ENCODE peak calls at places on chromosomes 3 and 15, in six cellular contexts. V is CD4-positive, CD25-positive, alpha-beta regulatory T cell; U is PC-3; T is aorta; O is hepatocyte; X is NT2/D1. Z is an unnamed sample.

GRCh38 chr15:28021281-28022039 is 77.7 kb downstream of the OCA2 start:
- DNase-seq in V (no peak), U (peak; percentile 69), T (peak; percentile 83), O (peak; percentile 90), X (peak; percentile 23), Z (peak; percentile 45)

GRCh38 chr3:52286777-52287110 is 884 bp upstream of the GLYCTK start:
- DNase-seq in V (no peak), U (no peak), T (peak; percentile 55), O (no peak), X (no peak), Z (no peak)

GRCh38 chr15:38707802-38708671 is 143.4 kb upstream of the RASGRP1 start:
- DNase-seq in V (peak; percentile 25), U (peak; percentile 77), T (no peak), O (peak; percentile 72), X (peak; percentile 46), Z (no peak)

GRCh38 chr3:140972833-140973232 is 31.2 kb downstream of the SLC25A36 start:
- DNase-seq in V (no peak), U (peak; percentile 22), T (no peak), O (no peak), X (no peak), Z (no peak)

GRCh38 chr3:82595530-82595929 is 834.1 kb upstream of the GBE1 start:
- DNase-seq in V (no peak), U (no peak), T (no peak), O (no peak), X (no peak), Z (no peak)

GRCh38 chr3:194274424-194275085 is 76.6 kb downstream of the CPN2 start:
- DNase-seq in V (no peak), U (no peak), T (peak; percentile 52), O (no peak), X (peak; percentile 35), Z (no peak)

GRCh38 chr3:190056795-190057194 is 63.9 kb downstream of the P3H2 start:
- DNase-seq in V (no peak), U (no peak), T (no peak), O (no peak), X (no peak), Z (no peak)

GRCh38 chr3:47540281-47540680 is 26.8 kb upstream of the ELP6 start:
- DNase-seq in V (no peak), U (no peak), T (no peak), O (no peak), X (no peak), Z (no peak)

GRCh38 chr15:68842958-68843357 is 22.3 kb upstream of the ANP32A start:
- DNase-seq in V (no peak), U (no peak), T (no peak), O (no peak), X (no peak), Z (no peak)

GRCh38 chr3:88000853-88001252 is 58.0 kb downstream of the CGGBP1 start:
- DNase-seq in V (no peak), U (no peak), T (no peak), O (peak; percentile 35), X (no peak), Z (no peak)

GRCh38 chr3:147813256-147813655 is 404.1 kb downstream of the ZIC1 start:
- DNase-seq in V (no peak), U (no peak), T (no peak), O (no peak), X (no peak), Z (no peak)

GRCh38 chr3:126476166-126476975 is 680 bp upstream of the ZXDC start:
- DNase-seq in V (no peak), U (peak; percentile 26), T (peak; percentile 88), O (no peak), X (peak; percentile 22), Z (no peak)

GRCh38 chr3:186097663-186098451 is 11.0 kb downstream of the ETV5 start:
- DNase-seq in V (no peak), U (peak; percentile 80), T (peak; percentile 75), O (peak; percentile 87), X (peak; percentile 88), Z (peak; percentile 87)

GRCh38 chr3:52231502-52232278 is 6.2 kb upstream of the TLR9 start:
- DNase-seq in V (peak; percentile 79), U (peak; percentile 77), T (peak; percentile 94), O (peak; percentile 80), X (no peak), Z (peak; percentile 74)

GRCh38 chr3:104952587-104952986 is 414.1 kb upstream of the ALCAM start:
- DNase-seq in V (no peak), U (peak; percentile 94), T (no peak), O (no peak), X (no peak), Z (peak; percentile 59)

GRCh38 chr3:11757441-11757875 is 89.2 kb downstream of the TAMM41 start:
- DNase-seq in V (no peak), U (peak; percentile 41), T (no peak), O (peak; percentile 21), X (no peak), Z (no peak)

GRCh38 chr15:91947370-91947769 is 93.9 kb downstream of the SLCO3A1 start:
- DNase-seq in V (no peak), U (no peak), T (no peak), O (no peak), X (no peak), Z (no peak)

GRCh38 chr3:191026746-191027145 is 164.3 kb upstream of the GMNC start:
- DNase-seq in V (no peak), U (no peak), T (no peak), O (no peak), X (no peak), Z (no peak)

GRCh38 chr15:92343869-92344643 is 49.6 kb upstream of the ST8SIA2 start:
- DNase-seq in V (no peak), U (no peak), T (no peak), O (no peak), X (peak; percentile 79), Z (no peak)

GRCh38 chr3:43995929-43996378 is 245.7 kb upstream of the TOPAZ1 start:
- DNase-seq in V (no peak), U (no peak), T (peak; percentile 70), O (no peak), X (peak; percentile 8), Z (no peak)

GRCh38 chr3:156368189-156368588 is 186.7 kb downstream of the SSR3 start:
- DNase-seq in V (no peak), U (no peak), T (no peak), O (no peak), X (no peak), Z (no peak)

GRCh38 chr3:5058463-5058862 is 63.6 kb upstream of the ARL8B start:
- DNase-seq in V (no peak), U (peak; percentile 61), T (no peak), O (peak; percentile 44), X (no peak), Z (no peak)

GRCh38 chr15:70291295-70291694 is 193.6 kb upstream of the TLE3 start:
- DNase-seq in V (no peak), U (no peak), T (peak; percentile 55), O (no peak), X (no peak), Z (no peak)

GRCh38 chr15:70290708-70291107 is 193.0 kb upstream of the TLE3 start:
- DNase-seq in V (no peak), U (no peak), T (no peak), O (no peak), X (no peak), Z (no peak)

GRCh38 chr15:70291696-70292510 is 194.2 kb upstream of the TLE3 start:
- DNase-seq in V (no peak), U (no peak), T (peak; percentile 27), O (no peak), X (no peak), Z (no peak)

GRCh38 chr15:70292511-70292760 is 194.7 kb upstream of the TLE3 start:
- DNase-seq in V (no peak), U (no peak), T (no peak), O (no peak), X (no peak), Z (no peak)

GRCh38 chr15:70289191-70289955 is 191.7 kb upstream of the TLE3 start:
- DNase-seq in V (no peak), U (peak; percentile 31), T (peak; percentile 57), O (peak; percentile 13), X (peak; percentile 47), Z (no peak)
- H3K4me1 ChIP-seq in V (no peaks in the 10 kb centered on the region), U (no peaks in the 10 kb centered on the region), T (no peaks in the 10 kb centered on the region), O (peaks cover 10% of the 10 kb centered on the region), X (peaks cover 21% of the 10 kb centered on the region), Z (no peaks in the 10 kb centered on the region)

GRCh38 chr15:64855206-64856000 is 13.7 kb downstream of the PLEKHO2 start:
- DNase-seq in V (no peak), U (no peak), T (no peak), O (no peak), X (no peak), Z (no peak)
- H3K36me3 ChIP-seq in V (peaks cover 80% of the 10 kb centered on the region), U (no peaks in the 10 kb centered on the region), T (no peaks in the 10 kb centered on the region), O (no peaks in the 10 kb centered on the region), X (peaks cover 84% of the 10 kb centered on the region), Z (peaks cover 88% of the 10 kb centered on the region)

GRCh38 chr3:17967953-17968352 is 225.5 kb upstream of the TBC1D5 start:
- DNase-seq in V (no peak), U (no peak), T (no peak), O (no peak), X (no peak), Z (no peak)
- H3K4me3 ChIP-seq in V (no peak overlapping the region), U (no peak overlapping the region), T (no peak overlapping the region), O (no peak overlapping the region), X (no peak overlapping the region), Z (no peak overlapping the region)

GRCh38 chr3:46407976-46408375 is 917 bp downstream of the CCRL2 start:
- DNase-seq in V (no peak), U (peak; percentile 24), T (no peak), O (no peak), X (no peak), Z (no peak)

GRCh38 chr3:46406786-46407611 is at the start of the genes CCR5AS and CCRL2:
- DNase-seq in V (no peak), U (peak; percentile 86), T (no peak), O (peak; percentile 66), X (no peak), Z (peak; percentile 62)

GRCh38 chr3:46405301-46406079 is 1.4 kb downstream of the CCR5AS start:
- DNase-seq in V (no peak), U (peak; percentile 66), T (no peak), O (peak; percentile 71), X (no peak), Z (peak; percentile 34)

GRCh38 chr3:46408853-46409252 is 1.8 kb downstream of the CCRL2 start:
- DNase-seq in V (no peak), U (no peak), T (no peak), O (no peak), X (no peak), Z (no peak)

GRCh38 chr3:46406440-46406785 is 453 bp downstream of the CCR5AS start:
- DNase-seq in V (no peak), U (no peak), T (no peak), O (no peak), X (no peak), Z (no peak)
- H3K4me1 ChIP-seq in V (peaks cover 17% of the 10 kb centered on the region), U (peaks cover 41% of the 10 kb centered on the region), T (no peaks in the 10 kb centered on the region), O (peaks cover 14% of the 10 kb centered on the region), X (peaks cover 4% of the 10 kb centered on the region), Z (peaks cover 38% of the 10 kb centered on the region)

GRCh38 chr15:78604420-78604819 is 16.4 kb downstream of the CHRNA3 start:
- DNase-seq in V (no peak), U (no peak), T (no peak), O (no peak), X (no peak), Z (no peak)
- H3K36me3 ChIP-seq in V (no peaks in the 10 kb centered on the region), U (no peaks in the 10 kb centered on the region), T (no peaks in the 10 kb centered on the region), O (no peaks in the 10 kb centered on the region), X (peaks cover 17% of the 10 kb centered on the region), Z (no peaks in the 10 kb centered on the region)

DNA sequence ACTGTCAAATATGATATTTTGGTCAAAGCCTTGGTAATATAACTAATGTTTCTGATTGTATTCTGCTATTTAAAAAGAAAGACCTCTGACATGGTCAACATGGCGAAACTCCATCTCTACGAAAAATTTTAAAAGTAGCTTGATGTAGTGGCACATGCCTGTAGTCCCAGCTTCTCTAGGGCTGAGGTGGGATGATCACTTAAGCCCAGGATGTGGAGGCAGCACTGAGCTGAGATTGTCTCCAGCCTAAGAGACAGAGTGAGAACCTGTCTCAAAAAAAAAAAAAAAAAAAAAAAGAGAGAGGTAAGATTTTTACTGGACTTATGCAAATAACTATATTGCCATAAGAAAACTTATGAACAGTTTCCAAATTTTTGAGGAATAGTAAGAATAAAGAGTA is 30.5 kb upstream of the SLC27A2 start:
- DNase-seq in V (no peak), U (no peak), T (no peak), O (no peak), X (no peak), Z (no peak)
- H3K4me3 ChIP-seq in V (no peak overlapping the region), U (no peak overlapping the region), T (no peak overlapping the region), O (no peak overlapping the region), X (no peak overlapping the region), Z (no peak overlapping the region)